ENCODE peak calls at places on chromosome 21, in eight cellular contexts. R is LoVo; P is cardiac muscle cell; K is GDM1; F is stimulated activated CD8-positive, alpha-beta memory T cell treated with anti-CD3 and anti-CD28 coated beads, Interleukin-15, amount 100 ng/mL, for 24 hours; T is RCC 7860; X is iPS-NIHi11; W is HEK293T. Q is an unnamed sample.

GRCh38 chr21:34576043-34576466 is 38.9 kb downstream of the RCAN1 start:
- DNase-seq in R (peak), P (no peak), K (no peak), F (no peak), T (no peak), X (no peak), W (no peak), Q (no peak)

GRCh38 chr21:31557421-31557955 is 102.0 kb upstream of the SOD1 start:
- DNase-seq in R (no peak), P (peak), K (no peak), F (no peak), T (no peak), X (peak), W (no peak), Q (no peak)

GRCh38 chr21:35484032-35484431 is 434.9 kb upstream of the RUNX1 start:
- DNase-seq in R (no peak), P (no peak), K (no peak), F (no peak), T (no peak), X (no peak), W (no peak), Q (no peak)

GRCh38 chr21:14273736-14274538 is 58.0 kb downstream of the RBM11 start:
- DNase-seq in R (peak), P (no peak), K (no peak), F (no peak), T (no peak), X (peak), W (no peak), Q (no peak)

GRCh38 chr21:15210235-15210678 is 145.5 kb upstream of the NRIP1 start:
- DNase-seq in R (peak), P (no peak), K (no peak), F (no peak), T (peak), X (no peak), W (no peak), Q (no peak)

GRCh38 chr21:44987301-44987885 is 47.6 kb downstream of the SLX9 start:
- DNase-seq in R (no peak), P (no peak), K (no peak), F (no peak), T (no peak), X (no peak), W (no peak), Q (no peak)

GRCh38 chr21:33968082-33968997 is 52.7 kb upstream of the ATP5PO start:
- DNase-seq in R (peak), P (peak), K (no peak), F (no peak), T (peak), X (peak), W (peak), Q (no peak)

GRCh38 chr21:25563399-25564116 is 43.7 kb downstream of the MRPL39 start:
- DNase-seq in R (no peak), P (no peak), K (no peak), F (no peak), T (peak), X (no peak), W (no peak), Q (no peak)

GRCh38 chr21:29102791-29103257 is 27.6 kb upstream of the MAP3K7CL start:
- DNase-seq in R (no peak), P (no peak), K (no peak), F (no peak), T (no peak), X (no peak), W (no peak), Q (no peak)

GRCh38 chr21:35139382-35139715 is 90.2 kb upstream of the RUNX1 start:
- DNase-seq in R (no peak), P (no peak), K (no peak), F (no peak), T (no peak), X (no peak), W (no peak), Q (no peak)

GRCh38 chr21:37552496-37553399 is 186.2 kb downstream of the DYRK1A start:
- DNase-seq in R (no peak), P (peak), K (no peak), F (no peak), T (no peak), X (no peak), W (no peak), Q (no peak)

GRCh38 chr21:29378814-29379213 is 80.1 kb downstream of the BACH1 start:
- DNase-seq in R (no peak), P (no peak), K (no peak), F (no peak), T (no peak), X (no peak), W (no peak), Q (no peak)

GRCh38 chr21:45308211-45309068 is 20.7 kb upstream of the POFUT2 start:
- DNase-seq in R (no peak), P (no peak), K (no peak), F (no peak), T (peak), X (no peak), W (no peak), Q (no peak)

GRCh38 chr21:29753216-29753615 is 186.6 kb downstream of the GRIK1 start:
- DNase-seq in R (no peak), P (no peak), K (no peak), F (no peak), T (no peak), X (no peak), W (no peak), Q (no peak)

GRCh38 chr21:29481641-29482040 is 182.9 kb downstream of the BACH1 start:
- DNase-seq in R (no peak), P (no peak), K (no peak), F (no peak), T (no peak), X (no peak), W (no peak), Q (no peak)

GRCh38 chr21:15289246-15289645 is 224.4 kb upstream of the NRIP1 start:
- DNase-seq in R (no peak), P (no peak), K (no peak), F (no peak), T (no peak), X (no peak), W (no peak), Q (no peak)

GRCh38 chr21:46564391-46564790 is 40.5 kb downstream of the S100B start:
- DNase-seq in R (no peak), P (no peak), K (no peak), F (no peak), T (no peak), X (no peak), W (no peak), Q (no peak)

GRCh38 chr21:41622201-41622600 is 114.2 kb upstream of the TMPRSS2 start:
- DNase-seq in R (no peak), P (no peak), K (no peak), F (no peak), T (no peak), X (no peak), W (no peak), Q (no peak)

GRCh38 chr21:29656504-29657227 is 283.1 kb downstream of the GRIK1 start:
- DNase-seq in R (peak), P (no peak), K (peak), F (no peak), T (peak), X (no peak), W (no peak), Q (peak)

GRCh38 chr21:15539376-15539775 is 190.4 kb upstream of the USP25 start:
- DNase-seq in R (no peak), P (no peak), K (no peak), F (no peak), T (no peak), X (no peak), W (no peak), Q (no peak)

GRCh38 chr21:34276711-34277425 is 86.9 kb upstream of the KCNE2 start:
- DNase-seq in R (no peak), P (no peak), K (no peak), F (no peak), T (no peak), X (no peak), W (no peak), Q (no peak)

GRCh38 chr21:22855581-22855980 is 1857.4 kb downstream of the NCAM2 start:
- DNase-seq in R (no peak), P (no peak), K (no peak), F (no peak), T (no peak), X (no peak), W (no peak), Q (no peak)

GRCh38 chr21:42566524-42567180 is 53.0 kb downstream of the SLC37A1 start:
- DNase-seq in R (no peak), P (no peak), K (no peak), F (no peak), T (no peak), X (no peak), W (no peak), Q (no peak)

GRCh38 chr21:29649370-29649963 is 290.3 kb downstream of the GRIK1 start:
- DNase-seq in R (no peak), P (no peak), K (no peak), F (no peak), T (no peak), X (no peak), W (no peak), Q (no peak)

GRCh38 chr21:45405271-45405818 is 380 bp downstream of the COL18A1 start:
- DNase-seq in R (no peak), P (peak), K (no peak), F (no peak), T (no peak), X (peak), W (peak), Q (no peak)

GRCh38 chr21:25578070-25578961 is 29.0 kb downstream of the MRPL39 start:
- DNase-seq in R (no peak), P (no peak), K (no peak), F (no peak), T (no peak), X (no peak), W (no peak), Q (no peak)